ENCODE peak calls at places on chromosomes 16 and 17, in ten cellular contexts. A is NCI-H774; D is A172; S is CD4-positive, alpha-beta T cell; T is astrocyte; E is cardiac fibroblast; J is H9; B is hippocampal formation; F is SW 1271; K is uterus. M is an unnamed sample.

GRCh38 chr17:8868092-8868491 is 618 bp upstream of the PIK3R6 start:
- DNase-seq in A (no peak), K (no peak), J (no peak), D (no peak), S (no peak), F (no peak), T (no peak), B (no peak), E (no peak), M (no peak)

GRCh38 chr17:57461082-57461481 is 204.8 kb downstream of the MSI2 start:
- DNase-seq in F (no peak), S (no peak), D (peak; percentile 60), E (peak; percentile 32), J (no peak), T (peak; percentile 79), B (no peak), A (no peak), K (no peak), M (no peak)

GRCh38 chr17:43176119-43176570 is 5.1 kb downstream of the NBR1 start:
- DNase-seq in T (no peak), J (no peak), E (no peak), S (no peak), A (no peak), K (no peak), B (no peak), D (no peak), F (no peak), M (no peak)

GRCh38 chr17:37103191-37103590 is 154.4 kb downstream of the AATF start:
- DNase-seq in D (no peak), K (no peak), T (no peak), B (no peak), S (no peak), F (no peak), J (no peak), E (no peak), A (no peak), M (no peak)

GRCh38 chr17:80790021-80790765 is 201.4 kb upstream of the CHMP6 start:
- DNase-seq in S (no peak), A (no peak), T (no peak), K (no peak), J (peak; percentile 26), D (no peak), B (no peak), E (no peak), F (no peak), M (no peak)

GRCh38 chr16:14337303-14338191 is 266.4 kb downstream of the MRTFB start:
- DNase-seq in K (no peak), F (no peak), J (no peak), T (no peak), A (peak; percentile 43), D (no peak), E (peak; percentile 12), B (no peak), S (no peak), M (no peak)

GRCh38 chr17:59439711-59440110 is 108.3 kb downstream of the YPEL2 start:
- DNase-seq in T (no peak), B (no peak), E (peak; percentile 44), S (no peak), K (no peak), J (no peak), A (no peak), F (no peak), D (no peak), M (no peak)

GRCh38 chr16:48526058-48526957 is 83.7 kb downstream of the N4BP1 start:
- DNase-seq in D (peak; percentile 49), E (peak; percentile 21), J (peak; percentile 86), F (no peak), T (no peak), K (no peak), A (peak; percentile 17), B (no peak), S (no peak), M (no peak)

GRCh38 chr16:4309833-4310266 is 6.0 kb upstream of the GLIS2 start:
- DNase-seq in J (peak; percentile 95), D (peak; percentile 91), S (peak; percentile 58), B (no peak), A (peak; percentile 23), T (peak; percentile 75), E (no peak), F (no peak), K (no peak), M (no peak)

GRCh38 chr16:66220766-66221165 is 145.7 kb upstream of the CDH5 start:
- DNase-seq in J (no peak), T (no peak), S (no peak), K (no peak), B (no peak), A (no peak), F (no peak), D (no peak), E (no peak), M (no peak)

GRCh38 chr17:43043306-43043705 is 18.3 kb downstream of the RND2 start:
- DNase-seq in E (no peak), K (no peak), T (no peak), F (no peak), S (no peak), B (no peak), J (no peak), A (no peak), D (no peak), M (no peak)

GRCh38 chr17:21258593-21258992 is 5.4 kb upstream of the NATD1 start:
- DNase-seq in B (no peak), F (no peak), E (no peak), S (no peak), K (no peak), D (no peak), A (no peak), T (no peak), J (no peak), M (no peak)

GRCh38 chr16:85075236-85075924 is 36.9 kb downstream of the CIBAR2 start:
- DNase-seq in D (no peak), K (no peak), J (peak; percentile 82), T (no peak), A (no peak), B (no peak), S (no peak), F (no peak), E (no peak), M (no peak)

GRCh38 chr16:84406006-84406963 is 37.9 kb downstream of the ATP2C2 start:
- DNase-seq in S (no peak), B (peak; percentile 88), T (no peak), F (no peak), K (no peak), D (no peak), E (no peak), J (no peak), A (no peak), M (no peak)

GRCh38 chr16:53805113-53805512 is 101.2 kb downstream of the FTO start:
- DNase-seq in S (no peak), K (no peak), B (no peak), F (no peak), J (no peak), E (no peak), T (peak; percentile 35), D (no peak), A (no peak), M (no peak)

GRCh38 chr16:27217256-27217655 is 13.9 kb downstream of the KDM8 start:
- DNase-seq in E (peak; percentile 86), J (peak; percentile 64), K (no peak), F (no peak), B (no peak), T (peak; percentile 78), D (peak; percentile 83), A (no peak), S (no peak), M (no peak)

GRCh38 chr17:50647187-50647586 is 12.5 kb downstream of the ABCC3 start:
- DNase-seq in S (no peak), T (no peak), K (no peak), J (no peak), B (no peak), E (no peak), D (no peak), A (no peak), F (no peak), M (no peak)

GRCh38 chr17:77164483-77165030 is 23.8 kb downstream of the SEC14L1 start:
- DNase-seq in D (no peak), K (no peak), F (no peak), T (peak; percentile 47), S (no peak), E (no peak), J (no peak), B (peak; percentile 55), A (peak; percentile 73), M (no peak)

GRCh38 chr17:44672479-44673093 is 16.3 kb downstream of the MEIOC start:
- DNase-seq in D (peak; percentile 25), A (no peak), E (peak; percentile 53), T (no peak), B (no peak), J (no peak), F (no peak), K (no peak), S (no peak), M (peak; percentile 25)

GRCh38 chr17:80797741-80798594 is 193.7 kb upstream of the CHMP6 start:
- DNase-seq in A (no peak), S (no peak), T (no peak), J (no peak), K (no peak), D (no peak), E (no peak), B (no peak), F (no peak), M (no peak)

GRCh38 chr17:4908301-4908700 is 5.4 kb upstream of the CHRNE start:
- DNase-seq in J (peak; percentile 84), E (no peak), B (no peak), K (no peak), T (no peak), A (no peak), F (no peak), S (no peak), D (no peak), M (no peak)

GRCh38 chr16:56354016-56354415 is 71.3 kb downstream of the AMFR start:
- DNase-seq in E (no peak), T (no peak), A (no peak), B (no peak), F (no peak), S (no peak), J (peak; percentile 10), D (no peak), K (peak; percentile 6), M (no peak)

GRCh38 chr17:82242698-82242976 is 13.8 kb downstream of the SLC16A3 start:
- DNase-seq in S (no peak), E (no peak), J (no peak), F (no peak), D (no peak), A (no peak), T (no peak), B (no peak), K (no peak), M (no peak)

GRCh38 chr17:65749479-65749878 is 188.0 kb upstream of the AXIN2 start:
- DNase-seq in J (no peak), K (no peak), T (peak; percentile 45), B (no peak), F (no peak), E (peak; percentile 62), D (peak; percentile 53), S (no peak), A (no peak), M (no peak)

GRCh38 chr17:50380369-50381259 is 7.6 kb downstream of the EME1 start:
- DNase-seq in B (no peak), E (no peak), S (no peak), A (no peak), T (no peak), J (no peak), F (no peak), D (no peak), K (no peak), M (no peak)

GRCh38 chr17:63881935-63882601 is at the start of gene GH2:
- DNase-seq in D (peak; percentile 65), A (peak; percentile 26), T (no peak), F (no peak), B (no peak), E (peak; percentile 64), J (peak; percentile 88), K (no peak), S (peak; percentile 33), M (peak; percentile 41)

GRCh38 chr16:84844561-84845495 is 25.0 kb downstream of the CRISPLD2 start:
- DNase-seq in B (no peak), K (no peak), F (no peak), T (no peak), A (no peak), D (no peak), E (no peak), J (peak; percentile 64), S (no peak), M (no peak)

M was measured in NCI-H1694 treated with DMSO at 0.1 percent for 48 hours.